ENCODE peak calls at places on chromosomes 4 and X, in five cellular contexts. V is MM.1S, Q is SK-N-SH, H is endodermal cell, C is mammary epithelial cell. M is an unnamed sample.

GRCh38 chr4:114911141-114911540 is 202.3 kb downstream of the NDST4 start:
- DNase-seq in V (no peak), Q (no peak), H (no peak), C (no peak), M (no peak)

GRCh38 chr4:67886281-67886680 is 2.5 kb upstream of the TMPRSS11D start:
- DNase-seq in V (no peak), Q (no peak), H (no peak), C (peak), M (no peak)

GRCh38 chr4:39642885-39643550 is 4.4 kb upstream of the SMIM14 start:
- DNase-seq in V (no peak), Q (no peak), H (no peak), C (peak), M (no peak)

GRCh38 chr4:35520059-35520458 is 724.3 kb downstream of the ARAP2 start:
- DNase-seq in V (no peak), Q (no peak), H (no peak), C (peak), M (no peak)

GRCh38 chr4:48877827-48878535 is 28.6 kb downstream of the OCIAD2 start:
- DNase-seq in V (no peak), Q (no peak), H (no peak), C (peak), M (no peak)

GRCh38 chrX:46279925-46280313 is 265.3 kb downstream of the ZNF674 start:
- DNase-seq in V (no peak), Q (no peak), H (no peak), C (peak), M (no peak)

GRCh38 chr4:2066571-2067445 is 7.7 kb downstream of the NAT8L start:
- DNase-seq in V (no peak), Q (peak), H (peak), C (no peak), M (no peak)

GRCh38 chr4:27276322-27277073 is 415.9 kb downstream of the STIM2 start:
- DNase-seq in V (no peak), Q (no peak), H (no peak), C (no peak), M (no peak)

GRCh38 chrX:83508006-83508405 is at the start of gene POU3F4:
- DNase-seq in V (no peak), Q (no peak), H (peak), C (no peak), M (peak)

GRCh38 chrX:10579018-10579752 is 41.2 kb downstream of the MID1 start:
- DNase-seq in V (no peak), Q (no peak), H (no peak), C (peak), M (no peak)
- H3K9ac ChIP-seq in V (no peak), Q (peak), H (no peak), C (peak), M (no peak)

GRCh38 chr4:52704676-52705075 is 45.6 kb upstream of the USP46 start:
- DNase-seq in V (no peak), Q (no peak), H (no peak), C (no peak), M (no peak)
- TF ChIP-seq CTCF in V (no peak), Q (no peak), H (no peak), C (no peak), M (no peak)

GRCh38 chr4:169071781-169072180 is 61.7 kb upstream of the CBR4 start:
- DNase-seq in V (no peak), Q (no peak), H (no peak), C (no peak), M (no peak)

GRCh38 chr4:169068423-169068822 is 58.4 kb upstream of the CBR4 start:
- DNase-seq in V (no peak), Q (no peak), H (peak), C (no peak), M (no peak)

GRCh38 chr4:169070071-169070894 is 60.2 kb upstream of the CBR4 start:
- DNase-seq in V (no peak), Q (no peak), H (peak), C (peak), M (peak)

GRCh38 chr4:169074117-169074516 is 64.1 kb upstream of the CBR4 start:
- DNase-seq in V (no peak), Q (no peak), H (no peak), C (no peak), M (no peak)

DNA sequence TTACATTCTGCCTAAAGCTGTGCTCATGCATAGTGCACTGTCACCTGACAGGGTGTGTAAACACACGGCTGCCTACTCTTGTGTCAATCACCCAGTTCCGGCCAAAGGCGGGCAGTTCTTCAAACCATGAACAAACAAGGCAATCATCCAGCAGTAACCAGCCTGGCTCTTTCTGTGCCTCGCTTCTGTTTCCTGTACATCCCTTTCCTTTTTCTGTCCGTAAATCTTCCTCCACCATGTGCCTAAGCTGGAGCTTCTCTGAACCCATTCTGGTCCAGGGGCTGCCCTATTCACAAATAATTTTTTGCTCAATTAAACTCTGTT is 60.8 kb upstream of the CBR4 start:
- DNase-seq in V (no peak), Q (no peak), H (no peak), C (peak), M (no peak)
- H3K27ac ChIP-seq in V (no peak), Q (no peak), H (no peak), C (peak), M (no peak)

GRCh38 chrX:133120406-133120805 is 23.5 kb upstream of the USP26 start:
- DNase-seq in V (no peak), Q (no peak), H (no peak), C (no peak), M (no peak)
- H3K9ac ChIP-seq in V (no peak), Q (no peak), H (no peak), C (no peak), M (no peak)

GRCh38 chr4:148430847-148431246 is 11.4 kb downstream of the NR3C2 start:
- DNase-seq in V (no peak), Q (no peak), H (no peak), C (no peak), M (no peak)

GRCh38 chr4:148431401-148431800 is 10.8 kb downstream of the NR3C2 start:
- DNase-seq in V (no peak), Q (peak), H (no peak), C (no peak), M (no peak)

GRCh38 chr4:148426643-148427042 is 15.6 kb downstream of the NR3C2 start:
- DNase-seq in V (no peak), Q (no peak), H (no peak), C (no peak), M (no peak)

GRCh38 chr4:148425327-148426110 is 16.7 kb downstream of the NR3C2 start:
- DNase-seq in V (no peak), Q (peak), H (no peak), C (no peak), M (no peak)
- TF ChIP-seq CTCF in V (no peak), Q (no peak), H (peak), C (peak), M (peak)

GRCh38 chrX:68438575-68438974 is 5.3 kb upstream of the OPHN1 start:
- DNase-seq in V (no peak), Q (no peak), H (peak), C (peak), M (no peak)
- H3K27ac ChIP-seq in V (no peak), Q (no peak), H (no peak), C (peak), M (no peak)